ENCODE peak calls at places on chromosomes 4 and X, in ten cellular contexts. S is WTC11, Z is heart left ventricle, O is cardiac fibroblast, G is kidney, K is GM20000, Y is epithelial cell of esophagus, D is dorsolateral prefrontal cortex, X is WERI-Rb-1, P is AG04450. J is an unnamed sample.

GRCh38 chr4:65096630-65097029 is 573.7 kb downstream of the EPHA5 start:
- DNase-seq in S (no peak), Z (no peak), O (no peak), G (no peak), K (no peak), Y (no peak), D (no peak), X (no peak), P (no peak), J (no peak)

GRCh38 chr4:110452546-110452945 is 23.4 kb upstream of the ENPEP start:
- DNase-seq in S (peak; percentile 30), Z (no peak), O (no peak), G (no peak), K (no peak), Y (no peak), D (no peak), X (no peak), P (no peak), J (no peak)

GRCh38 chrX:46626566-46626965 is 53.0 kb downstream of the CHST7 start:
- DNase-seq in S (no peak), Z (no peak), O (peak; percentile 24), G (no peak), K (no peak), Y (no peak), D (no peak), X (no peak), P (no peak), J (no peak)

GRCh38 chr4:1900087-1900433 is 28.9 kb downstream of the NSD2 start:
- DNase-seq in S (no peak), Z (no peak), O (no peak), G (no peak), K (no peak), Y (no peak), D (no peak), X (no peak), P (no peak), J (no peak)

GRCh38 chrX:12997898-12998687 is 23.2 kb downstream of the TMSB4X start:
- DNase-seq in S (no peak), Z (no peak), O (no peak), G (no peak), K (no peak), Y (no peak), D (peak; percentile 31), X (no peak), P (no peak), J (no peak)

GRCh38 chr4:88792821-88793220 is 95.2 kb upstream of the NAP1L5 start:
- DNase-seq in S (no peak), Z (no peak), O (peak; percentile 18), G (no peak), K (no peak), Y (peak; percentile 69), D (no peak), X (no peak), P (no peak), J (no peak)

GRCh38 chr4:57136281-57136680 is 26.1 kb upstream of the IGFBP7 start:
- DNase-seq in S (no peak), Z (no peak), O (no peak), G (no peak), K (no peak), Y (peak; percentile 76), D (no peak), X (no peak), P (no peak), J (no peak)

GRCh38 chrX:101419489-101419888 is 11.5 kb downstream of the HNRNPH2 start:
- DNase-seq in S (no peak), Z (no peak), O (no peak), G (no peak), K (no peak), Y (no peak), D (no peak), X (no peak), P (no peak), J (no peak)

GRCh38 chr4:176919631-176920030 is 126.9 kb upstream of the VEGFC start:
- DNase-seq in S (no peak), Z (no peak), O (no peak), G (no peak), K (no peak), Y (no peak), D (no peak), X (no peak), P (no peak), J (no peak)

GRCh38 chr4:138308421-138308820 is 66.3 kb upstream of the SLC7A11 start:
- DNase-seq in S (no peak), Z (no peak), O (peak; percentile 13), G (no peak), K (no peak), Y (peak; percentile 97), D (no peak), X (no peak), P (no peak), J (no peak)

GRCh38 chr4:86446996-86447395 is 87.1 kb upstream of the MAPK10 start:
- DNase-seq in S (no peak), Z (no peak), O (no peak), G (no peak), K (no peak), Y (no peak), D (no peak), X (no peak), P (no peak), J (no peak)

GRCh38 chr4:30094866-30095265 is 625.3 kb upstream of the PCDH7 start:
- DNase-seq in S (no peak), Z (no peak), O (peak; percentile 18), G (no peak), K (no peak), Y (peak; percentile 83), D (no peak), X (no peak), P (no peak), J (no peak)

GRCh38 chr4:4269856-4270255 is 20.1 kb downstream of the LYAR start:
- DNase-seq in S (no peak), Z (no peak), O (peak; percentile 75), G (no peak), K (no peak), Y (peak; percentile 86), D (no peak), X (no peak), P (no peak), J (no peak)

GRCh38 chr4:182778222-182778982 is 138.8 kb downstream of the DCTD start:
- DNase-seq in S (no peak), Z (no peak), O (no peak), G (no peak), K (no peak), Y (peak; percentile 43), D (no peak), X (no peak), P (no peak), J (no peak)
- TF ChIP-seq CTCF in S (no peak), Z (no peak), O (no peak), G (no peak), K (no peak), Y (no peak), D (no peak), X (peak; percentile 8), P (no peak), J (no peak)

DNA sequence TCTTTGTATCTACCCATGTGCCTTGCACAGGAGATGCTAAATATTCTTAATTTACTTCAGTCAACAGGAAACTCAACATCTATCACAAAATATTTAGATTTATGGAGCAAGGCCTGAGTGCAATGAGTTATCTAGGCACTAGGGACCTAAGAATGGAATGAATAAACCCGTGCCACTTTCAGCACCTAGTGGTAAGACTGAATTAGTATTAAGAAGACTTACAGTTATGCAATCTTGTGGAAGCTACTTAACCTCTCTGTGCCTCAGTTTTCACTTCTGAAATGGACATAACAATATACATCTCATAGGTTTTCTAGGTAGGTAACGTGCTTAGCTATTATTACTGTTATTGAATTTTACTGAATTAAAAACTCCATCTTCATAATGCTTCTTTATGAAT is 144.6 kb upstream of the MAP3K15 start:
- DNase-seq in S (no peak), Z (no peak), O (no peak), G (no peak), K (no peak), Y (peak; percentile 14), D (no peak), X (no peak), P (no peak), J (no peak)
- TF ChIP-seq CTCF in S (no peak), Z (no peak), O (no peak), G (no peak), K (no peak), Y (no peak), D (no peak), X (no peak), P (no peak), J (no peak)

GRCh38 chr4:139892973-139893736 is 227.5 kb downstream of the MGST2 start:
- DNase-seq in S (no peak), Z (no peak), O (no peak), G (no peak), K (no peak), Y (peak; percentile 62), D (no peak), X (no peak), P (no peak), J (no peak)
- TF ChIP-seq CTCF in S (no peak), Z (no peak), O (peak; percentile 11), G (no peak), K (no peak), Y (peak; percentile 31), D (no peak), X (no peak), P (no peak), J (no peak)

GRCh38 chrX:132957211-132958085 is 981 bp downstream of the HS6ST2 start:
- DNase-seq in S (peak; percentile 54), Z (no peak), O (no peak), G (peak; percentile 71), K (no peak), Y (peak; percentile 48), D (no peak), X (no peak), P (no peak), J (no peak)

GRCh38 chrX:132961511-132961910 is 3.1 kb upstream of the HS6ST2 start:
- DNase-seq in S (no peak), Z (no peak), O (no peak), G (no peak), K (no peak), Y (peak; percentile 21), D (no peak), X (no peak), P (no peak), J (no peak)

GRCh38 chrX:132955710-132956109 is 2.7 kb downstream of the HS6ST2 start:
- DNase-seq in S (no peak), Z (no peak), O (no peak), G (no peak), K (no peak), Y (no peak), D (no peak), X (no peak), P (no peak), J (no peak)

GRCh38 chrX:132956421-132957210 is 1.8 kb downstream of the HS6ST2 start:
- DNase-seq in S (peak; percentile 19), Z (no peak), O (no peak), G (peak; percentile 77), K (peak; percentile 7), Y (no peak), D (no peak), X (no peak), P (no peak), J (no peak)

DNA sequence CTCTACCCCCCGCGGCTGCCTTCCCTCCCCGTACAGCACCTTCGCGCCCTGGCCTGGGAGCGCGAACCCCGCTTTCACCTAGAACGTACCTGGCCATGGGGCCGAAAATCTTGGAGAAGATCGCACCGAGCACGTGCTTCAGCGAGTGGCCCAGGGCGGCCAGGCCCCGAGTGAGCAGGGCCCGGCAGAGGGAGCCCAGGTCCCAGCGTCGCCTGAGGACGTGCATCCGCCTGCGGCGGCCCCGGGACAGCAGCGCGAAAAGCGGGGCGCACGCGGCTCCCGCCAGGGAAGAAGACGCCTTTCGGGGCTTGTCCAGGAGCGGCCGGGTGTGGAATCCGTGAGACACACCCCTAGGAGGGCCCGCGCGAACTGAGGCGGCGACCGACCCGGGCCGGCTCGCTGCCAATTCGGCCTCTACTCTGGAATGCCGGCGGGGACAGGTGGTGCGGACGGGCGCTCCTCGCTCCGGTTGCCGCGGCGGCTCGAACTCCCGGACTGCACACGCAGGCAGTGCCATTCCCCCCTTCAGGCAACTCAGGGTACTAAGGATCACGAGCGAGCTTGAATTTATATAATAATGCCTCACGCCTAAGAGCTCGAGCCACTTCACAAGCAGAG is at the start of gene HS6ST2:
- DNase-seq in S (peak; percentile 41), Z (no peak), O (no peak), G (peak; percentile 67), K (no peak), Y (peak; percentile 19), D (no peak), X (no peak), P (no peak), J (no peak)
- TF ChIP-seq CTCF in S (no peak), Z (no peak), O (no peak), G (no peak), K (no peak), Y (peak; percentile 18), D (no peak), X (no peak), P (no peak), J (peak; percentile 33)